ENCODE peak calls at places on chromosomes 13 and 19, in five cellular contexts. H, D, W, I and Z are unnamed samples.

GRCh38 chr13:31891472-31891871 is 140.1 kb upstream of the FRY start:
- DNase-seq in D (peak), W (no peak), H (no peak), I (no peak), Z (no peak)

GRCh38 chr13:106063591-106064308 is 471.7 kb downstream of the EFNB2 start:
- DNase-seq in D (no peak), W (no peak), I (no peak), H (peak), Z (no peak)

GRCh38 chr19:45863840-45864628 is at the start of gene FOXA3:
- DNase-seq in I (no peak), H (peak), W (no peak), D (no peak), Z (peak)

GRCh38 chr19:50629801-50630200 is 9.9 kb downstream of the SYT3 start:
- DNase-seq in H (no peak), D (no peak), W (no peak), I (no peak), Z (no peak)

GRCh38 chr19:31512403-31512970 is 163.3 kb upstream of the TSHZ3 start:
- DNase-seq in D (no peak), I (no peak), H (no peak), W (no peak), Z (no peak)

GRCh38 chr19:17370026-17370587 is 7.0 kb downstream of the PLVAP start:
- DNase-seq in H (peak), D (no peak), I (no peak), W (no peak), Z (no peak)

GRCh38 chr19:50794074-50794777 is 4.0 kb downstream of the ACP4 start:
- DNase-seq in I (no peak), H (peak), W (no peak), D (no peak), Z (no peak)

GRCh38 chr13:83352391-83352790 is 529.9 kb downstream of the SLITRK1 start:
- DNase-seq in I (no peak), D (no peak), W (no peak), H (peak), Z (no peak)

GRCh38 chr13:32545083-32545482 is 6.5 kb upstream of the N4BP2L2 start:
- DNase-seq in I (no peak), W (no peak), H (no peak), D (no peak), Z (no peak)

GRCh38 chr13:79782541-79783216 is 301.7 kb downstream of the NDFIP2 start:
- DNase-seq in I (no peak), D (peak), W (peak), H (peak), Z (peak)

GRCh38 chr19:49847731-49848696 is 2.9 kb upstream of the PTOV1 start:
- DNase-seq in H (peak), W (no peak), D (peak), I (no peak), Z (no peak)

GRCh38 chr19:47813995-47814328 is 7.8 kb upstream of the CRX start:
- DNase-seq in H (no peak), I (no peak), D (no peak), W (no peak), Z (no peak)

DNA sequence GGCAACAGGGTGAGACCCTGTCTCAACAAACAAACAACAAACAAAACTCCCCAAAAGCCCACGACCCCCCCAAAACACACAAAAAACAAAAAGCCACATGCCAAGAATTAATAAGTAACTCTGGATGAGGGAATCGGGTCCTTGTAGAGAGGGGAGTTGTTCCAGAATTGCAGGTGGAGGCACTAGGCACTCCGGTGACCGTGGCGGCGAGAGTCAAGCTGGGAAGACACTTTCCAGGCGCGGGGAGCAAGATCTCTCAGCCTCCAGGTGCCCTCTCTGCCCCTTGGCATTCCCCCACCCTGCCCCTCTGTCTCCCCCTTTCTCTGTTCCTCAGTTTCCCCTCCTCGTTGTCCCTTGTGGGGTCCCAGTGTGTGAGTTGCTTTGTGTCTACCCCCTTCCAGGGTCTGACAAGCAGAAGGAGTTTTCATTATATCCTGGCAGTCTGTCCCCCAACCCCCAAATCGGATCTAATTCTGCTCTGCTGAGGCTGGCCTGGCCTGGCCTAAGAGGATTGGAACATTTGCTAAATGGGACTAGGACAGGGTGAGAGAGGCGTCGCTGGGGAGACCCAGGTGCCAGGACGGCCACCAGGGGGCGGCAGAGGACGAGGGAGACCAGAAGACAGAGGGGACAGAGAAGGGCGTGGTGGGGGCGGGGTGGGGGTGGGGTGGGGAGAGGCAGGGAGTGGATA is 8.3 kb upstream of the CRX start:
- DNase-seq in W (peak), H (peak), D (no peak), I (no peak), Z (peak)
- TF ChIP-seq CTCF in W (peak), H (peak), D (peak), I (peak), Z (peak)

GRCh38 chr19:10209305-10209704 is 14.6 kb upstream of the DNMT1 start:
- DNase-seq in H (no peak), D (no peak), W (no peak), I (no peak), Z (no peak)
- TF ChIP-seq CTCF in H (no peak), D (no peak), W (no peak), I (no peak), Z (no peak)

DNA sequence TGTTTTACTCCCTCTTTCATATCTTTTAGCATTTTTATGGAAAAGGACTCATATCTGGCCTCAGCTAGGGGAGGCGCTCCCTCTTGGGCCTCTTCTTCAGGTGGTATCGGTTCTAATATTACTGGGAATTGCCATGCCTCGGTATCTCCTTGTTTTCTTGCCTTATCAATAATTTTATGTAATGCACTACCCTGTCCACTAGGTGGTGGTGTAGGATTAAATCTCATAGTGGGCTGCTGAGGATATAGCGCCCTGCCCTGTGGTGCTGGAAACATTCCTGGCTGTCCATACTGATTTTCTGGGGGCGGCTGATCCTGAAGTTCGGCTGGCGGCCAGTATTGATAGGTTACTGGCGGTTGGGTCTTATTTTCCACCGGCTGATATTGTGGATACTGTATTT is 35.8 kb downstream of the ZNF420 start:
- DNase-seq in W (no peak), H (no peak), D (no peak), I (no peak), Z (no peak)
- TF ChIP-seq CTCF in W (no peak), H (peak), D (peak), I (no peak), Z (no peak)

DNA sequence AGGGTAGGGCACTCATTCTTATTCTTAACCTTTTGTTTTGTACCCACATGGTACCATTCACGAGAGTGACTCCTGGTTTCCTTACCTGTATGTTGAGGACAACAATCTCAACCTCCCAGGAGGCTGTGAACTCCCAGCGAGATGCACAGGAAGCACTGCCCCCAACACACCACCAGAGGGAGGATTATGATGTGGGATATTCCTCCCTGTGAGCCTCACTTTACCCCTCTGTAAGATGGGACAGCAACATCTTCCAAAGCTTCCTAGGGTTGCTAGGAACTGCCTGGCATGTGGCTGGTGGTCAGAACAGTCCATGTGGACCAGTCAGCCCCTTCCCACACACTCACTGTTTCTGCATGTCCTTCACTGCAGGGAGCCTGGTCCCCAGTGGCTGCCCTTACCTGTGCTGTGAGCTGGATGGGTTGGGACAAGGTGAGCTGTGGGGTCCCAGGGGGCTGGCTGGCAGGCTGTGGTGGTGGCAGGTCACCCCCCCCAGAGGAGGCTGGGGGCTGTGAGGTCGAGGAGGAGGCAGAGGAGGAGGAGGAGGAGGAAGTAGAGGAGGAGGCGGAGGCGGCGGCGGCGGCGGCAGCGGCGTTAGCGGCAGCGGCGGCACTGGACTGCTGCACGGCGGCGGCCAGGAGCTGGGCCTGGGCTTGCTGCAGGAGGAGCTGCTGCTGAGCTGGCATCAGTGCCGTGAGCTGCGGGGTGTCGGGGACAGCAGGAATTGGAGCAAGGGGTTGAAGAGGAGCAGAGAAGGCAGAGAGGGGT is 15.8 kb downstream of the POU2F2 start:
- DNase-seq in W (no peak), I (no peak), D (no peak), H (no peak), Z (no peak)
- TF ChIP-seq CTCF in W (no peak), I (no peak), D (peak), H (peak), Z (peak)

GRCh38 chr19:2723345-2723715 is 2.2 kb upstream of the DIRAS1 start:
- DNase-seq in I (no peak), H (no peak), W (no peak), D (no peak), Z (no peak)

GRCh38 chr19:2722541-2723344 is 1.6 kb upstream of the DIRAS1 start:
- DNase-seq in W (peak), I (peak), H (peak), D (peak), Z (no peak)

GRCh38 chr19:2726160-2726855 is 5.1 kb upstream of the DIRAS1 start:
- DNase-seq in D (no peak), H (no peak), W (no peak), I (no peak), Z (no peak)

GRCh38 chr19:2723747-2724146 is 2.6 kb upstream of the DIRAS1 start:
- DNase-seq in I (no peak), H (no peak), D (no peak), W (no peak), Z (no peak)

GRCh38 chr19:2724148-2724557 is 3.0 kb upstream of the DIRAS1 start:
- DNase-seq in I (no peak), D (no peak), H (no peak), W (no peak), Z (no peak)
- TF ChIP-seq CTCF in I (no peak), D (peak), H (peak), W (no peak), Z (peak)

GRCh38 chr19:42634409-42635232 is 39.9 kb upstream of the CEACAM8 start:
- DNase-seq in I (no peak), H (peak), D (no peak), W (no peak), Z (no peak)

GRCh38 chr19:42629191-42629590 is 34.5 kb upstream of the CEACAM8 start:
- DNase-seq in H (no peak), I (no peak), W (no peak), D (no peak), Z (no peak)

GRCh38 chr19:42635233-42635539 is 40.5 kb upstream of the CEACAM8 start:
- DNase-seq in H (no peak), D (no peak), I (no peak), W (no peak), Z (no peak)
- TF ChIP-seq CTCF in H (no peak), D (no peak), I (no peak), W (peak), Z (no peak)

GRCh38 chr19:6820237-6820636 is 47.7 kb downstream of the VAV1 start:
- DNase-seq in H (no peak), D (no peak), I (no peak), W (no peak), Z (no peak)
- TF ChIP-seq CTCF in H (no peak), D (no peak), I (no peak), W (no peak), Z (no peak)

DNA sequence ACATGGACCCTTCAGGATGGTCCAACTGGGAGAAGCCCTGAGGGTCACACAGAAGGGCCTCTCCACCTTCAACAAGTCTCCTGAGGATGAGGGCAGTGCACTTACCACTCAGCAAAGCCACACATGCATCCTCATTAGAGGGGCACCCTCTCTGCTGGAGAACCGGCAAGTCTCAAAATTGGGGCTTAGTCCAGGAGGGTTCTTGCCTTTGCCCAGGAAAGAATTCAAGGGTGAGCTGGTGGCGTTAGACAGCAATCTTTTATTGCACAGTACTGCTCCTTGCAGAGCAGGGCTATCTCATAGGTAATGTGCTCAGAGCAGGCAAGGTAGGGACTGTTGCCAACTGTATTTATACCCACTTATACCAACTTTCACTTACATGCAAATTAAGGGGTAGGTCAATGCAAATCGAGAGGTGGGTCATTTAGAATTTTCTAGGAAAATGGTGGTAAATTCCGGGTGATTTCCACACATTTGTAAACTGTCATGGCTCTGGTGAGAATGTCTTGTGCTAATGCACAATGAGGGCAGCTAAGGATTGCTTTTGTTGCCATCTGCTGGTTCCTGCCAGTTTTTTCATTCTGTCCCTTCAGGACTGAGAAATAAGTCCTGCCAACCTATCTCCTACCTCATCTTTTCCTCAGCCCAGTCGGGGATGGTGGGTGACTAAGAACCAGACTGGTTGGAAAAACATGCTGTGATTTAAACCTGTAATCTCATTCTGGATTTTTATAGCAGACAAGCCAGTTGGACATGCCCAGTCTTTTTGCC is 27.8 kb upstream of the IGSF23 start:
- DNase-seq in D (no peak), W (no peak), I (no peak), H (peak), Z (no peak)
- TF ChIP-seq CTCF in D (no peak), W (no peak), I (no peak), H (peak), Z (no peak)

GRCh38 chr13:93233997-93234416 is 7.4 kb downstream of the GPC6 start:
- DNase-seq in W (no peak), I (no peak), D (no peak), H (peak), Z (no peak)
- TF ChIP-seq CTCF in W (no peak), I (no peak), D (peak), H (peak), Z (peak)